ENCODE peak calls at places on chromosomes 16 and 17, in seven cellular contexts. G is AG09309; D is astrocyte of the spinal cord; L is AG10803; W is body of pancreas; S is stimulated activated CD8-positive, alpha-beta memory T cell treated with anti-CD3 and anti-CD28 coated beads, Interleukin-12 subunit alpha, Interleukin-12 subunit beta, amount 100 ng/mL, for 1 hour; J is pancreas. T is an unnamed sample.

GRCh38 chr16:70706948-70707465 is 21.2 kb upstream of the MTSS2 start:
- DNase-seq in W (no peak), G (peak), J (no peak), S (no peak), D (peak), L (peak), T (peak)

GRCh38 chr17:1529863-1530262 is 13.5 kb upstream of the INPP5K start:
- DNase-seq in D (no peak), G (no peak), S (no peak), L (peak), W (no peak), J (no peak), T (no peak)

GRCh38 chr17:2400474-2400866 is 390 bp downstream of the MNT start:
- DNase-seq in J (peak), W (peak), L (peak), S (no peak), G (no peak), D (peak), T (no peak)

GRCh38 chr17:1413281-1413791 is 13.3 kb upstream of the YWHAE start:
- DNase-seq in G (no peak), D (peak), L (peak), W (peak), J (peak), S (no peak), T (peak)

GRCh38 chr17:32912218-32912897 is 15.6 kb upstream of the TMEM98 start:
- DNase-seq in D (peak), S (no peak), G (peak), W (peak), L (peak), J (peak), T (peak)

GRCh38 chr16:10981697-10982216 is 37.4 kb downstream of the CLEC16A start:
- DNase-seq in G (no peak), D (no peak), J (no peak), S (no peak), L (no peak), W (no peak), T (no peak)

GRCh38 chr16:644556-644955 is 2.9 kb downstream of the MCRIP2 start:
- DNase-seq in W (no peak), S (no peak), L (no peak), J (no peak), G (no peak), D (no peak), T (no peak)

GRCh38 chr16:27847030-27847550 is 216.4 kb downstream of the GSG1L start:
- DNase-seq in S (no peak), G (no peak), D (peak), L (peak), W (no peak), J (peak), T (peak)

GRCh38 chr16:78303946-78304345 is 204.5 kb downstream of the WWOX start:
- DNase-seq in D (no peak), G (no peak), L (no peak), J (no peak), W (no peak), S (no peak), T (peak)

GRCh38 chr17:53058031-53058430 is 764.7 kb upstream of the KIF2B start:
- DNase-seq in S (no peak), L (no peak), W (no peak), G (no peak), J (no peak), D (peak), T (no peak)

GRCh38 chr17:76947771-76948170 is 79.6 kb downstream of the MGAT5B start:
- DNase-seq in W (no peak), J (no peak), S (no peak), D (no peak), G (no peak), L (no peak), T (no peak)

GRCh38 chr17:2786176-2786881 is 9.9 kb upstream of the RAP1GAP2 start:
- DNase-seq in W (peak), L (peak), G (peak), J (peak), D (peak), S (peak), T (peak)

GRCh38 chr17:49038138-49038537 is 41.0 kb downstream of the IGF2BP1 start:
- DNase-seq in L (no peak), S (no peak), W (no peak), G (no peak), D (no peak), J (no peak), T (no peak)

GRCh38 chr16:67428146-67428731 is 2.7 kb upstream of the HSD11B2 start:
- DNase-seq in G (no peak), L (peak), D (peak), J (peak), W (peak), S (no peak), T (peak)

GRCh38 chr16:23156110-23156509 is 6.9 kb upstream of the USP31 start:
- DNase-seq in J (no peak), W (no peak), L (no peak), D (no peak), S (no peak), G (no peak), T (no peak)

GRCh38 chr17:50631195-50631907 is 3.3 kb upstream of the ABCC3 start:
- DNase-seq in W (no peak), D (no peak), S (no peak), G (no peak), J (no peak), L (no peak), T (peak)

GRCh38 chr16:49467540-49468372 is 94.2 kb downstream of the C16orf78 start:
- DNase-seq in J (no peak), G (no peak), D (no peak), W (no peak), S (no peak), L (no peak), T (no peak)

GRCh38 chr16:55526448-55526847 is 17.6 kb downstream of the LPCAT2 start:
- DNase-seq in S (no peak), G (no peak), W (no peak), D (no peak), L (no peak), J (no peak), T (no peak)

GRCh38 chr16:71216714-71217113 is 13.8 kb downstream of the HYDIN start:
- DNase-seq in J (no peak), D (no peak), W (no peak), S (no peak), L (no peak), G (no peak), T (no peak)

GRCh38 chr16:11403920-11404319 is 58.7 kb downstream of the RMI2 start:
- DNase-seq in L (no peak), W (no peak), D (no peak), S (no peak), J (no peak), G (no peak), T (no peak)

GRCh38 chr17:41064301-41064700 is 1.4 kb downstream of the KRTAP2-4 start:
- DNase-seq in G (no peak), S (no peak), W (no peak), L (no peak), J (no peak), D (no peak), T (no peak)

GRCh38 chr17:4955091-4955490 is 4.2 kb downstream of the ENO3 start:
- DNase-seq in W (no peak), G (no peak), L (no peak), J (no peak), D (no peak), S (no peak), T (no peak)

GRCh38 chr17:40069751-40070643 is 7.2 kb downstream of the THRA start:
- DNase-seq in J (no peak), D (peak), S (no peak), W (peak), G (no peak), L (no peak), T (peak)